ENCODE peak calls at places on chromosomes 11 and 22, in four cellular contexts. One of them, this sample, is unnamed.

GRCh38 chr11:10502770-10503169 is 38.2 kb downstream of the RNF141 start:
- DNase-seq in heart left ventricle: no peak
- DNase-seq in ascending aorta: no peak
- DNase-seq in upper lobe of right lung: no peak
- DNase-seq in this sample: no peak

GRCh38 chr22:29230916-29231875 is 25.5 kb downstream of the EMID1 start:
- DNase-seq in heart left ventricle: no peak
- DNase-seq in ascending aorta: no peak
- DNase-seq in upper lobe of right lung: no peak
- DNase-seq in this sample: no peak

GRCh38 chr11:74000307-74000630 is 8.6 kb downstream of the UCP3 start:
- DNase-seq in ascending aorta: no peak
- DNase-seq in heart left ventricle: no peak
- DNase-seq in upper lobe of right lung: no peak
- DNase-seq in this sample: no peak

GRCh38 chr11:129828301-129828836 is 12.7 kb downstream of the TMEM45B start:
- DNase-seq in heart left ventricle: no peak
- DNase-seq in ascending aorta: no peak
- DNase-seq in upper lobe of right lung: no peak
- DNase-seq in this sample: no peak

GRCh38 chr11:70078095-70078795 is at the start of gene ANO1:
- DNase-seq in ascending aorta: no peak
- DNase-seq in upper lobe of right lung: peak; percentile 56
- DNase-seq in heart left ventricle: no peak
- DNase-seq in this sample: no peak

GRCh38 chr11:66568124-66568916 is at the start of gene CTSF:
- DNase-seq in upper lobe of right lung: peak; percentile 94
- DNase-seq in heart left ventricle: peak; percentile 87
- DNase-seq in ascending aorta: peak; percentile 40
- DNase-seq in this sample: no peak

GRCh38 chr11:69352715-69353325 is 58.9 kb downstream of the MYEOV start:
- DNase-seq in upper lobe of right lung: no peak
- DNase-seq in heart left ventricle: no peak
- DNase-seq in ascending aorta: no peak
- DNase-seq in this sample: no peak

GRCh38 chr11:88484873-88485621 is 147.5 kb upstream of the CTSC start:
- DNase-seq in ascending aorta: no peak
- DNase-seq in heart left ventricle: no peak
- DNase-seq in upper lobe of right lung: no peak
- DNase-seq in this sample: no peak

GRCh38 chr11:7511405-7511804 is 2.4 kb upstream of the PPFIBP2 start:
- DNase-seq in ascending aorta: peak; percentile 60
- DNase-seq in upper lobe of right lung: no peak
- DNase-seq in heart left ventricle: peak; percentile 61
- DNase-seq in this sample: no peak

GRCh38 chr11:118789501-118790356 is 1.2 kb downstream of the DDX6 start:
- DNase-seq in ascending aorta: no peak
- DNase-seq in heart left ventricle: no peak
- DNase-seq in upper lobe of right lung: no peak
- DNase-seq in this sample: no peak

GRCh38 chr22:50282361-50283144 is 12.4 kb upstream of the MAPK11 start:
- DNase-seq in ascending aorta: no peak
- DNase-seq in upper lobe of right lung: peak; percentile 91
- DNase-seq in heart left ventricle: no peak
- DNase-seq in this sample: no peak

GRCh38 chr11:31375866-31376265 is 6.2 kb downstream of the DNAJC24 start:
- DNase-seq in ascending aorta: no peak
- DNase-seq in upper lobe of right lung: no peak
- DNase-seq in heart left ventricle: no peak
- DNase-seq in this sample: no peak

GRCh38 chr11:120182790-120183491 is 27.9 kb upstream of the OAF start:
- DNase-seq in heart left ventricle: no peak
- DNase-seq in upper lobe of right lung: peak; percentile 52
- DNase-seq in ascending aorta: no peak
- DNase-seq in this sample: no peak

GRCh38 chr11:74687237-74688005 is 43.8 kb downstream of the CHRDL2 start:
- DNase-seq in ascending aorta: no peak
- DNase-seq in upper lobe of right lung: peak; percentile 30
- DNase-seq in heart left ventricle: no peak
- DNase-seq in this sample: no peak

GRCh38 chr11:62694455-62695167 is 5.3 kb upstream of the LRRN4CL start:
- DNase-seq in ascending aorta: peak; percentile 49
- DNase-seq in heart left ventricle: peak; percentile 80
- DNase-seq in upper lobe of right lung: peak; percentile 82
- DNase-seq in this sample: no peak

GRCh38 chr11:35077709-35078695 is 61.0 kb upstream of the CD44 start:
- DNase-seq in ascending aorta: no peak
- DNase-seq in heart left ventricle: no peak
- DNase-seq in upper lobe of right lung: no peak
- DNase-seq in this sample: no peak

GRCh38 chr11:64802370-64803162 is 448 bp downstream of the MAP4K2 start:
- DNase-seq in upper lobe of right lung: no peak
- DNase-seq in ascending aorta: no peak
- DNase-seq in heart left ventricle: no peak
- DNase-seq in this sample: no peak

GRCh38 chr11:64141081-64141783 is 24.7 kb downstream of the MACROD1 start:
- DNase-seq in ascending aorta: no peak
- DNase-seq in heart left ventricle: no peak
- DNase-seq in upper lobe of right lung: no peak
- DNase-seq in this sample: no peak

GRCh38 chr11:10764412-10764811 is 13.4 kb downstream of the CTR9 start:
- DNase-seq in heart left ventricle: no peak
- DNase-seq in upper lobe of right lung: no peak
- DNase-seq in ascending aorta: no peak
- DNase-seq in this sample: no peak

GRCh38 chr11:69909561-69910518 is 90.6 kb upstream of the FGF3 start:
- DNase-seq in heart left ventricle: peak; percentile 45
- DNase-seq in upper lobe of right lung: peak; percentile 63
- DNase-seq in ascending aorta: no peak
- DNase-seq in this sample: no peak

GRCh38 chr11:118012083-118012669 is 26.0 kb downstream of the IL10RA start:
- DNase-seq in upper lobe of right lung: peak; percentile 76
- DNase-seq in ascending aorta: peak; percentile 46
- DNase-seq in heart left ventricle: no peak
- DNase-seq in this sample: no peak

GRCh38 chr11:114289779-114290178 is 6.4 kb upstream of the NNMT start:
- DNase-seq in heart left ventricle: no peak
- DNase-seq in ascending aorta: no peak
- DNase-seq in upper lobe of right lung: no peak
- DNase-seq in this sample: no peak

GRCh38 chr11:15985863-15986139 is 370.5 kb downstream of the SOX6 start:
- DNase-seq in upper lobe of right lung: no peak
- DNase-seq in heart left ventricle: no peak
- DNase-seq in ascending aorta: no peak
- DNase-seq in this sample: no peak

GRCh38 chr11:128472128-128473110 is 114.9 kb downstream of the ETS1 start:
- DNase-seq in upper lobe of right lung: no peak
- DNase-seq in heart left ventricle: no peak
- DNase-seq in ascending aorta: no peak
- DNase-seq in this sample: no peak

GRCh38 chr22:49349841-49350381 is 477.8 kb downstream of the BRD1 start:
- DNase-seq in heart left ventricle: no peak
- DNase-seq in ascending aorta: no peak
- DNase-seq in upper lobe of right lung: peak; percentile 59
- DNase-seq in this sample: no peak

GRCh38 chr11:65338680-65339079 is 5.0 kb downstream of the DPF2 start:
- DNase-seq in heart left ventricle: no peak
- DNase-seq in upper lobe of right lung: no peak
- DNase-seq in ascending aorta: no peak
- DNase-seq in this sample: no peak

GRCh38 chr11:112533682-112534081 is 273.0 kb upstream of the PLET1 start:
- DNase-seq in upper lobe of right lung: no peak
- DNase-seq in ascending aorta: no peak
- DNase-seq in heart left ventricle: no peak
- DNase-seq in this sample: no peak

GRCh38 chr11:102603091-102603490 is 22.0 kb downstream of the MMP20 start:
- DNase-seq in upper lobe of right lung: no peak
- DNase-seq in heart left ventricle: no peak
- DNase-seq in ascending aorta: no peak
- DNase-seq in this sample: no peak

GRCh38 chr11:111941963-111942362 is 4.8 kb downstream of the DIXDC1 start:
- DNase-seq in heart left ventricle: peak; percentile 61
- DNase-seq in ascending aorta: no peak
- DNase-seq in upper lobe of right lung: no peak
- DNase-seq in this sample: no peak

GRCh38 chr22:39946571-39947407 is 13.4 kb upstream of the TMA7B start:
- DNase-seq in ascending aorta: no peak
- DNase-seq in heart left ventricle: no peak
- DNase-seq in upper lobe of right lung: no peak
- DNase-seq in this sample: no peak

GRCh38 chr11:104912102-104912501 is 13.8 kb upstream of the CASP12 start:
- DNase-seq in ascending aorta: no peak
- DNase-seq in upper lobe of right lung: no peak
- DNase-seq in heart left ventricle: no peak
- DNase-seq in this sample: no peak

GRCh38 chr11:2108675-2109481 is 30.3 kb downstream of the IGF2 start:
- DNase-seq in upper lobe of right lung: no peak
- DNase-seq in heart left ventricle: no peak
- DNase-seq in ascending aorta: no peak
- DNase-seq in this sample: no peak

GRCh38 chr22:30416403-30416802 is 9.2 kb upstream of the MTFP1 start:
- DNase-seq in ascending aorta: no peak
- DNase-seq in upper lobe of right lung: no peak
- DNase-seq in heart left ventricle: no peak
- DNase-seq in this sample: no peak

GRCh38 chr11:60563553-60564235 is 48.5 kb downstream of the MS4A13 start:
- DNase-seq in heart left ventricle: no peak
- DNase-seq in ascending aorta: no peak
- DNase-seq in upper lobe of right lung: no peak
- DNase-seq in this sample: no peak

DNA sequence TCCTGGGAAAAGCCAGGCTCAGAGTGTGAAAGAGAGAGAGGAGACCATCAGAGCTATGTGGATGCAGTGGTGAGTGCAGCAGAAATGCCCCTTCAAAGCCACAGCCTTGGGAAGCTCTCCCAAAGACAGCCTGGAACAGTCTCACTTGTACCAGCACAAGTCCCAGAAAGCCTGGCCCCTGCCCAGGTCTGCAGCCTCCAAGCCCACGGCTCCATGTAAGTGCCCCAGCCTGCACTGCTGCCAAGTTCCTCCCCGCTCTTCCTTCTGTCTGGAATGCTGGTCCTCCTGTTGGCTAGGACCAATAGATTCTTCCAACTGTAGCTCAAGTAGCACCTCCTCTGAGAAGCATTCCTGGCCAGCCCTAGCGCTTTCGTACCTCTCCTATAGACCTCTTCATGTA is 539.7 kb downstream of the MIAT start:
- DNase-seq in ascending aorta: no peak
- DNase-seq in upper lobe of right lung: no peak
- DNase-seq in heart left ventricle: no peak
- DNase-seq in this sample: no peak
- H3K27ac ChIP-seq in ascending aorta: no peak overlapping the region
- H3K27ac ChIP-seq in upper lobe of right lung: no peak overlapping the region
- H3K27ac ChIP-seq in heart left ventricle: no peak overlapping the region
- H3K27ac ChIP-seq in this sample: no peak overlapping the region

GRCh38 chr11:57439786-57440185 is 12.9 kb upstream of the SLC43A3 start:
- DNase-seq in upper lobe of right lung: no peak
- DNase-seq in heart left ventricle: no peak
- DNase-seq in ascending aorta: no peak
- DNase-seq in this sample: no peak

GRCh38 chr11:57438345-57439280 is 11.7 kb upstream of the SLC43A3 start:
- DNase-seq in heart left ventricle: no peak
- DNase-seq in upper lobe of right lung: no peak
- DNase-seq in ascending aorta: no peak
- DNase-seq in this sample: no peak

GRCh38 chr11:57432714-57433163 is 5.8 kb upstream of the SLC43A3 start:
- DNase-seq in upper lobe of right lung: no peak
- DNase-seq in ascending aorta: no peak
- DNase-seq in heart left ventricle: no peak
- DNase-seq in this sample: no peak

GRCh38 chr11:57434640-57435546 is 8.0 kb upstream of the SLC43A3 start:
- DNase-seq in heart left ventricle: no peak
- DNase-seq in ascending aorta: no peak
- DNase-seq in upper lobe of right lung: no peak
- DNase-seq in this sample: no peak

DNA sequence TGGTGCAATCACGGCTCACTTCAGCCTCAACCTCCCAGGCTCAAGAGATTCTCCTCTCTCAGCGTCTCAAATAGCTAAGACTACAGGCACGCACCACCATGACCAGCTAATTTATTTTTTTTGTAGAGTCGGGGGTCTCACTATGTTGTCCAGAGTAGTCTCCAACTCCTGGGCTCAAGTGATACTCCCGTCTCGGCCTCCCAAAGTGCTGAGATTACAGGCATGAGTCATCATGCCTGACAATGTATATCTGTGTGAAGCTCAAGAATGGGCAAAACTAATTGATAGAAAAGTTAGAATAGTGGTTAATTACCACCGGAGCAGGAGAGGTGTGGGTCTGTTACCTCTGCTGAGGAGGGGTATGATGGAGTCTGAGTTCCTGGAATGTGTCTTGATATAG is 9.1 kb upstream of the SLC43A3 start:
- DNase-seq in ascending aorta: no peak
- DNase-seq in upper lobe of right lung: no peak
- DNase-seq in heart left ventricle: no peak
- DNase-seq in this sample: no peak
- H3K9me3 ChIP-seq in ascending aorta: no peaks in the 10 kb centered on the region
- H3K9me3 ChIP-seq in upper lobe of right lung: no peaks in the 10 kb centered on the region
- H3K9me3 ChIP-seq in heart left ventricle: no peaks in the 10 kb centered on the region
- H3K9me3 ChIP-seq in this sample: no peaks in the 10 kb centered on the region

DNA sequence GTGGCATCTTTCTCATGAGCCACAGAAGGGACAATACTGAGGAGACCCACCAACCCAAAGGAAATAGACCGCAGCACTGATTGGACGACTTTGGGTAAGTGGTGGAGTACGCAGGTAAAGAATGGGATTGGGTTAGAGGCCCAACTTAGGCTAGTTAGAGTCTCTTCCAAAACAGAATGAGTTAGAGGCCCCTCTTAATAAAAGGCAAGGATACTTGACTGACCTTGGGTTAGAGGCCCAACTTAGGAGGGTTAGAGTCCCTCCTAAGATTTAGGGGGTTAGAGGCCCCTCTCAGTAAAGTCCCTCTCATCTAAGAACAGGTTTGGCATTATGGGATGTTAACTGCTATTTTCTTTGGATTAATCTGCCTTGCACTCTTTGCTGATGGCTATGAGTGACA is 24.6 kb downstream of the CCKBR start:
- DNase-seq in upper lobe of right lung: no peak
- DNase-seq in ascending aorta: no peak
- DNase-seq in heart left ventricle: no peak
- DNase-seq in this sample: no peak
- H3K27me3 ChIP-seq in upper lobe of right lung: no peaks in the 10 kb centered on the region
- H3K27me3 ChIP-seq in ascending aorta: no peaks in the 10 kb centered on the region
- H3K27me3 ChIP-seq in heart left ventricle: no peaks in the 10 kb centered on the region
- H3K27me3 ChIP-seq in this sample: no peaks in the 10 kb centered on the region

DNA sequence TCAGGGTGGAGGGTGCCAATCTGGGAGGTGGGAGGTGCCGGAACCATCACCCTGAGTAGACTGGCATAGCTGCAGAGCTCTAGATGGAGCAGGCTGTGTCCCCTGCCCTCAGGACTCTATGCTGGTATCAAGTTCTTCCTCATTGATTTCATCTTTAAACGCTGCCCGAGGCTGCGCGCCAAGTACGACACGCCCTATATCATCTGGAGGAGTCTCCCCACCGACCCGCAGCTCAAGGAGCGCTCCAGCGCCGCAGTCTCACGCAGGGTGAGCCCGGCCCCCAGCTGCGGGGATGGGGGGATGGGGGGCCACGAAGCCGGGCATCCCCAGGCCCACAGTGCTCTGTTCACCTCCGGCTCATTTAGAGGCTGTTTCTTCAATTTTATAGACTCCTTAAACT is 52.5 kb downstream of the GRAMD4 start:
- DNase-seq in ascending aorta: no peak
- DNase-seq in upper lobe of right lung: no peak
- DNase-seq in heart left ventricle: no peak
- DNase-seq in this sample: no peak
- H3K27ac ChIP-seq in ascending aorta: no peak overlapping the region
- H3K27ac ChIP-seq in upper lobe of right lung: no peak overlapping the region
- H3K27ac ChIP-seq in heart left ventricle: no peak overlapping the region
- H3K27ac ChIP-seq in this sample: no peak overlapping the region